ENCODE peak calls at places on chromosomes 1 and 21, in eight cellular contexts. One of them, this sample, is unnamed.
A peak's percentile ranks its signal among the peaks of the same experiment; 100 is the strongest.

GRCh38 chr1:108758782-108759181 is 12.3 kb downstream of the STXBP3 start:
- DNase-seq in SK-N-SH: no peak
- DNase-seq in effector memory CD4-positive, alpha-beta T cell: no peak
- DNase-seq in OCI-LY7: no peak
- DNase-seq in left lung: no peak
- DNase-seq in psoas muscle: no peak
- DNase-seq in A549: no peak
- DNase-seq in tibial artery: no peak
- DNase-seq in this sample: no peak

GRCh38 chr1:74714429-74715362 is 18.2 kb downstream of the CRYZ start:
- DNase-seq in SK-N-SH: no peak
- DNase-seq in effector memory CD4-positive, alpha-beta T cell: no peak
- DNase-seq in OCI-LY7: no peak
- DNase-seq in left lung: no peak
- DNase-seq in psoas muscle: no peak
- DNase-seq in A549: no peak
- DNase-seq in tibial artery: no peak
- DNase-seq in this sample: no peak

GRCh38 chr1:109513110-109513702 is 3.7 kb upstream of the AMIGO1 start:
- DNase-seq in SK-N-SH: no peak
- DNase-seq in effector memory CD4-positive, alpha-beta T cell: no peak
- DNase-seq in OCI-LY7: no peak
- DNase-seq in left lung: no peak
- DNase-seq in psoas muscle: no peak
- DNase-seq in A549: no peak
- DNase-seq in tibial artery: no peak
- DNase-seq in this sample: no peak

GRCh38 chr1:170630977-170631376 is 33.0 kb upstream of the PRRX1 start:
- DNase-seq in SK-N-SH: no peak
- DNase-seq in effector memory CD4-positive, alpha-beta T cell: no peak
- DNase-seq in OCI-LY7: no peak
- DNase-seq in left lung: no peak
- DNase-seq in psoas muscle: no peak
- DNase-seq in A549: no peak
- DNase-seq in tibial artery: no peak
- DNase-seq in this sample: no peak

GRCh38 chr1:143736562-143736961 is 235.2 kb downstream of the FAM72C start:
- DNase-seq in SK-N-SH: no peak
- DNase-seq in effector memory CD4-positive, alpha-beta T cell: no peak
- DNase-seq in OCI-LY7: no peak
- DNase-seq in left lung: no peak
- DNase-seq in psoas muscle: no peak
- DNase-seq in A549: peak; percentile 3
- DNase-seq in tibial artery: no peak
- DNase-seq in this sample: no peak

GRCh38 chr1:98919652-98920051 is 85.0 kb downstream of the PLPPR5 start:
- DNase-seq in SK-N-SH: no peak
- DNase-seq in effector memory CD4-positive, alpha-beta T cell: no peak
- DNase-seq in OCI-LY7: no peak
- DNase-seq in left lung: no peak
- DNase-seq in psoas muscle: no peak
- DNase-seq in A549: no peak
- DNase-seq in tibial artery: no peak
- DNase-seq in this sample: no peak

GRCh38 chr1:176696689-176697088 is 233.7 kb downstream of the PAPPA2 start:
- DNase-seq in SK-N-SH: no peak
- DNase-seq in effector memory CD4-positive, alpha-beta T cell: no peak
- DNase-seq in OCI-LY7: no peak
- DNase-seq in left lung: no peak
- DNase-seq in psoas muscle: no peak
- DNase-seq in A549: no peak
- DNase-seq in tibial artery: no peak
- DNase-seq in this sample: no peak

GRCh38 chr1:208154679-208155078 is 89.5 kb downstream of the PLXNA2 start:
- DNase-seq in SK-N-SH: no peak
- DNase-seq in effector memory CD4-positive, alpha-beta T cell: no peak
- DNase-seq in OCI-LY7: no peak
- DNase-seq in left lung: no peak
- DNase-seq in psoas muscle: no peak
- DNase-seq in A549: no peak
- DNase-seq in tibial artery: peak; percentile 68
- DNase-seq in this sample: no peak

GRCh38 chr1:178031856-178032320 is 62.0 kb upstream of the RASAL2 start:
- DNase-seq in SK-N-SH: peak; percentile 81
- DNase-seq in effector memory CD4-positive, alpha-beta T cell: no peak
- DNase-seq in OCI-LY7: peak; percentile 49
- DNase-seq in left lung: no peak
- DNase-seq in psoas muscle: peak; percentile 85
- DNase-seq in A549: peak; percentile 87
- DNase-seq in tibial artery: peak; percentile 93
- DNase-seq in this sample: peak; percentile 26

GRCh38 chr1:192516776-192517297 is 58.7 kb upstream of the RGS1 start:
- DNase-seq in SK-N-SH: no peak
- DNase-seq in effector memory CD4-positive, alpha-beta T cell: peak; percentile 49
- DNase-seq in OCI-LY7: peak; percentile 89
- DNase-seq in left lung: no peak
- DNase-seq in psoas muscle: no peak
- DNase-seq in A549: no peak
- DNase-seq in tibial artery: no peak
- DNase-seq in this sample: no peak

GRCh38 chr1:31977361-31978131 is 36.1 kb upstream of the KHDRBS1 start:
- DNase-seq in SK-N-SH: peak; percentile 51
- DNase-seq in effector memory CD4-positive, alpha-beta T cell: no peak
- DNase-seq in OCI-LY7: peak; percentile 55
- DNase-seq in left lung: no peak
- DNase-seq in psoas muscle: peak; percentile 33
- DNase-seq in A549: peak; percentile 50
- DNase-seq in tibial artery: no peak
- DNase-seq in this sample: no peak

GRCh38 chr1:205601209-205601608 is 30.6 kb downstream of the ELK4 start:
- DNase-seq in SK-N-SH: no peak
- DNase-seq in effector memory CD4-positive, alpha-beta T cell: no peak
- DNase-seq in OCI-LY7: no peak
- DNase-seq in left lung: no peak
- DNase-seq in psoas muscle: no peak
- DNase-seq in A549: no peak
- DNase-seq in tibial artery: no peak
- DNase-seq in this sample: no peak

GRCh38 chr1:235933483-235934116 is 66.9 kb upstream of the LYST start:
- DNase-seq in SK-N-SH: no peak
- DNase-seq in effector memory CD4-positive, alpha-beta T cell: no peak
- DNase-seq in OCI-LY7: no peak
- DNase-seq in left lung: no peak
- DNase-seq in psoas muscle: no peak
- DNase-seq in A549: peak; percentile 31
- DNase-seq in tibial artery: no peak
- DNase-seq in this sample: no peak

GRCh38 chr1:22995774-22996173 is 19.9 kb downstream of the TEX46 start:
- DNase-seq in SK-N-SH: no peak
- DNase-seq in effector memory CD4-positive, alpha-beta T cell: no peak
- DNase-seq in OCI-LY7: no peak
- DNase-seq in left lung: no peak
- DNase-seq in psoas muscle: no peak
- DNase-seq in A549: no peak
- DNase-seq in tibial artery: no peak
- DNase-seq in this sample: no peak

GRCh38 chr1:38071530-38072266 is 25.1 kb upstream of the POU3F1 start:
- DNase-seq in SK-N-SH: peak; percentile 56
- DNase-seq in effector memory CD4-positive, alpha-beta T cell: no peak
- DNase-seq in OCI-LY7: peak; percentile 28
- DNase-seq in left lung: no peak
- DNase-seq in psoas muscle: no peak
- DNase-seq in A549: peak; percentile 43
- DNase-seq in tibial artery: no peak
- DNase-seq in this sample: no peak

GRCh38 chr1:96845464-96845863 is 123.9 kb downstream of the PTBP2 start:
- DNase-seq in SK-N-SH: no peak
- DNase-seq in effector memory CD4-positive, alpha-beta T cell: no peak
- DNase-seq in OCI-LY7: peak; percentile 54
- DNase-seq in left lung: peak; percentile 43
- DNase-seq in psoas muscle: no peak
- DNase-seq in A549: peak; percentile 7
- DNase-seq in tibial artery: no peak
- DNase-seq in this sample: no peak

GRCh38 chr21:29164330-29164942 is 34.0 kb downstream of the MAP3K7CL start:
- DNase-seq in SK-N-SH: peak; percentile 28
- DNase-seq in effector memory CD4-positive, alpha-beta T cell: no peak
- DNase-seq in OCI-LY7: peak; percentile 16
- DNase-seq in left lung: no peak
- DNase-seq in psoas muscle: no peak
- DNase-seq in A549: peak; percentile 15
- DNase-seq in tibial artery: no peak
- DNase-seq in this sample: no peak

DNA sequence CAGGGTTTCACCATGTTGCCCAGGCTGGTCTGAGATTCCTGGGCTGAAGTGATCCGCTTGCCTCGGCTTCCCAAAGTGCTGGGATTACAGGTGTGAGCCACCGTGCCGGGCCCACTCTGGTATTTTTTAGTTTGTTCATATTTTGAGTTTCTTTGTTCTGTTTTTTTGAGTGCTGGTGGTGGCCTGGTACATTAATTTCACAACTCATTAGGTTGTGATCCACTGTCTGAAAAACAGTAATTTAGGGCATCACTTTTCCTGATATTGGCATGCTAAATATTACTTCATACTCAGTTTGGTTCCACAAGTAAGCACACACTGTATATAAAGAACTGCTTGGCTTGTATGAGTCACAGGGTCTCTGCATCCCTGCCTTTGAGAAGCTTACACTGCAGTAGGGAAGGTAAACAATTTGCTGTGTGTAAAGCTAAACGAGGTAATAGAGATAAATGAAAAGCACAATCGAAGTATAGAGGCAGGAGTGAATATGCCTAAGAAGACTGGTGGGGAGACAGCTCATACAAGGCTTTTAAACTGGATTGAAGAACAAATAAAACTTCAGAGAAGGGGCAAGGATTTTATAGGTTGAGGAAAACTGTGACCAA is 7.7 kb downstream of the SNX27 start:
- DNase-seq in SK-N-SH: no peak
- DNase-seq in effector memory CD4-positive, alpha-beta T cell: no peak
- DNase-seq in OCI-LY7: no peak
- DNase-seq in left lung: no peak
- DNase-seq in psoas muscle: no peak
- DNase-seq in A549: no peak
- DNase-seq in tibial artery: no peak
- DNase-seq in this sample: no peak
- H3K27ac ChIP-seq in SK-N-SH: peak overlapping the region; percentile 22
- H3K27ac ChIP-seq in effector memory CD4-positive, alpha-beta T cell: no peak overlapping the region
- H3K27ac ChIP-seq in OCI-LY7: no peak overlapping the region
- H3K27ac ChIP-seq in left lung: peak overlapping the region; percentile 37
- H3K27ac ChIP-seq in psoas muscle: peak overlapping the region; percentile 75
- H3K27ac ChIP-seq in A549: peak overlapping the region; percentile 65
- H3K27ac ChIP-seq in tibial artery: no peak overlapping the region
- H3K27ac ChIP-seq in this sample: no peak overlapping the region

GRCh38 chr21:16911166-16911607 is 601.7 kb upstream of the CXADR start:
- DNase-seq in SK-N-SH: peak; percentile 17
- DNase-seq in effector memory CD4-positive, alpha-beta T cell: no peak
- DNase-seq in OCI-LY7: no peak
- DNase-seq in left lung: no peak
- DNase-seq in psoas muscle: no peak
- DNase-seq in A549: no peak
- DNase-seq in tibial artery: no peak
- DNase-seq in this sample: no peak
- H3K27ac ChIP-seq in SK-N-SH: no peak overlapping the region
- H3K27ac ChIP-seq in effector memory CD4-positive, alpha-beta T cell: no peak overlapping the region
- H3K27ac ChIP-seq in OCI-LY7: no peak overlapping the region
- H3K27ac ChIP-seq in left lung: no peak overlapping the region
- H3K27ac ChIP-seq in psoas muscle: no peak overlapping the region
- H3K27ac ChIP-seq in A549: no peak overlapping the region
- H3K27ac ChIP-seq in tibial artery: no peak overlapping the region
- H3K27ac ChIP-seq in this sample: no peak overlapping the region

GRCh38 chr1:203751051-203751450 is 13.9 kb upstream of the LAX1 start:
- DNase-seq in SK-N-SH: no peak
- DNase-seq in effector memory CD4-positive, alpha-beta T cell: no peak
- DNase-seq in OCI-LY7: no peak
- DNase-seq in left lung: no peak
- DNase-seq in psoas muscle: no peak
- DNase-seq in A549: no peak
- DNase-seq in tibial artery: no peak
- DNase-seq in this sample: peak; percentile 85

GRCh38 chr1:203754455-203754864 is 10.5 kb upstream of the LAX1 start:
- DNase-seq in SK-N-SH: no peak
- DNase-seq in effector memory CD4-positive, alpha-beta T cell: no peak
- DNase-seq in OCI-LY7: peak; percentile 88
- DNase-seq in left lung: no peak
- DNase-seq in psoas muscle: no peak
- DNase-seq in A549: no peak
- DNase-seq in tibial artery: no peak
- DNase-seq in this sample: no peak
- H3K27ac ChIP-seq in SK-N-SH: no peak overlapping the region
- H3K27ac ChIP-seq in effector memory CD4-positive, alpha-beta T cell: peak overlapping the region; percentile 32
- H3K27ac ChIP-seq in OCI-LY7: peak overlapping the region; percentile 98
- H3K27ac ChIP-seq in left lung: no peak overlapping the region
- H3K27ac ChIP-seq in psoas muscle: no peak overlapping the region
- H3K27ac ChIP-seq in A549: no peak overlapping the region
- H3K27ac ChIP-seq in tibial artery: no peak overlapping the region
- H3K27ac ChIP-seq in this sample: peak overlapping the region; percentile 59

GRCh38 chr21:17793271-17793670 is 25.9 kb downstream of the C21orf91 start:
- DNase-seq in SK-N-SH: no peak
- DNase-seq in effector memory CD4-positive, alpha-beta T cell: no peak
- DNase-seq in OCI-LY7: no peak
- DNase-seq in left lung: no peak
- DNase-seq in psoas muscle: no peak
- DNase-seq in A549: no peak
- DNase-seq in tibial artery: no peak
- DNase-seq in this sample: no peak
- H3K27ac ChIP-seq in SK-N-SH: no peak overlapping the region
- H3K27ac ChIP-seq in effector memory CD4-positive, alpha-beta T cell: peak overlapping the region; percentile 83
- H3K27ac ChIP-seq in OCI-LY7: no peak overlapping the region
- H3K27ac ChIP-seq in left lung: no peak overlapping the region
- H3K27ac ChIP-seq in psoas muscle: peak overlapping the region; percentile 19
- H3K27ac ChIP-seq in A549: no peak overlapping the region
- H3K27ac ChIP-seq in tibial artery: no peak overlapping the region
- H3K27ac ChIP-seq in this sample: no peak overlapping the region

GRCh38 chr1:3353901-3354300 is 100.6 kb upstream of the ARHGEF16 start:
- DNase-seq in SK-N-SH: no peak
- DNase-seq in effector memory CD4-positive, alpha-beta T cell: no peak
- DNase-seq in OCI-LY7: no peak
- DNase-seq in left lung: no peak
- DNase-seq in psoas muscle: no peak
- DNase-seq in A549: no peak
- DNase-seq in tibial artery: no peak
- DNase-seq in this sample: no peak
- H3K27ac ChIP-seq in SK-N-SH: no peak overlapping the region
- H3K27ac ChIP-seq in effector memory CD4-positive, alpha-beta T cell: no peak overlapping the region
- H3K27ac ChIP-seq in OCI-LY7: no peak overlapping the region
- H3K27ac ChIP-seq in left lung: no peak overlapping the region
- H3K27ac ChIP-seq in psoas muscle: no peak overlapping the region
- H3K27ac ChIP-seq in A549: no peak overlapping the region
- H3K27ac ChIP-seq in tibial artery: peak overlapping the region; percentile 94
- H3K27ac ChIP-seq in this sample: no peak overlapping the region